ENCODE peak calls at places on chromosomes 13 and 19, in six cellular contexts. One of them, this sample, is unnamed.

GRCh38 chr19:13078897-13079541 is 23.6 kb downstream of the LYL1 start:
- DNase-seq in H1: no peak
- DNase-seq in GM12878: no peak
- DNase-seq in K562: peak
- DNase-seq in HepG2: no peak
- DNase-seq in SK-N-SH: no peak
- DNase-seq in this sample: peak

GRCh38 chr19:56393119-56394012 is at the start of gene ZNF582:
- DNase-seq in K562: peak
- DNase-seq in HepG2: peak
- DNase-seq in GM12878: peak
- DNase-seq in H1: peak
- DNase-seq in SK-N-SH: peak
- DNase-seq in this sample: peak

GRCh38 chr19:38164526-38164925 is 59.5 kb downstream of the DPF1 start:
- DNase-seq in K562: no peak
- DNase-seq in H1: no peak
- DNase-seq in GM12878: no peak
- DNase-seq in HepG2: no peak
- DNase-seq in SK-N-SH: no peak
- DNase-seq in this sample: no peak

GRCh38 chr19:13842294-13843103 is 34.4 kb upstream of the NANOS3 start:
- DNase-seq in SK-N-SH: peak
- DNase-seq in H1: no peak
- DNase-seq in GM12878: no peak
- DNase-seq in K562: peak
- DNase-seq in HepG2: no peak
- DNase-seq in this sample: peak

GRCh38 chr19:50512999-50513745 is 541 bp downstream of the ASPDH start:
- DNase-seq in K562: no peak
- DNase-seq in GM12878: no peak
- DNase-seq in H1: no peak
- DNase-seq in SK-N-SH: no peak
- DNase-seq in HepG2: no peak
- DNase-seq in this sample: no peak

GRCh38 chr13:40109324-40109958 is 454.0 kb downstream of the COG6 start:
- DNase-seq in H1: no peak
- DNase-seq in HepG2: no peak
- DNase-seq in SK-N-SH: no peak
- DNase-seq in GM12878: no peak
- DNase-seq in K562: no peak
- DNase-seq in this sample: no peak

GRCh38 chr13:37481858-37482227 is 116.7 kb downstream of the POSTN start:
- DNase-seq in SK-N-SH: no peak
- DNase-seq in K562: no peak
- DNase-seq in GM12878: no peak
- DNase-seq in H1: no peak
- DNase-seq in HepG2: no peak
- DNase-seq in this sample: no peak

GRCh38 chr19:34316741-34317241 is 48.2 kb upstream of the GPI start:
- DNase-seq in HepG2: no peak
- DNase-seq in K562: peak
- DNase-seq in GM12878: no peak
- DNase-seq in SK-N-SH: no peak
- DNase-seq in H1: no peak
- DNase-seq in this sample: no peak

GRCh38 chr13:60757481-60757880 is 360.5 kb downstream of the TDRD3 start:
- DNase-seq in GM12878: no peak
- DNase-seq in HepG2: no peak
- DNase-seq in K562: no peak
- DNase-seq in SK-N-SH: no peak
- DNase-seq in H1: no peak
- DNase-seq in this sample: no peak

GRCh38 chr13:60756306-60756705 is 359.3 kb downstream of the TDRD3 start:
- DNase-seq in SK-N-SH: no peak
- DNase-seq in K562: no peak
- DNase-seq in H1: no peak
- DNase-seq in HepG2: no peak
- DNase-seq in GM12878: no peak
- DNase-seq in this sample: no peak

GRCh38 chr13:60754211-60754610 is 357.2 kb downstream of the TDRD3 start:
- DNase-seq in K562: no peak
- DNase-seq in SK-N-SH: no peak
- DNase-seq in H1: no peak
- DNase-seq in GM12878: no peak
- DNase-seq in HepG2: no peak
- DNase-seq in this sample: peak

GRCh38 chr13:60754691-60755090 is 357.7 kb downstream of the TDRD3 start:
- DNase-seq in SK-N-SH: no peak
- DNase-seq in HepG2: no peak
- DNase-seq in GM12878: no peak
- DNase-seq in H1: no peak
- DNase-seq in K562: no peak
- DNase-seq in this sample: no peak

GRCh38 chr13:60755380-60756163 is 358.6 kb downstream of the TDRD3 start:
- DNase-seq in K562: no peak
- DNase-seq in SK-N-SH: no peak
- DNase-seq in HepG2: no peak
- DNase-seq in GM12878: no peak
- DNase-seq in H1: no peak
- DNase-seq in this sample: no peak
- TF ChIP-seq POLR2AphosphoS5 in K562: no peak
- TF ChIP-seq POLR2AphosphoS5 in SK-N-SH: no peak
- TF ChIP-seq POLR2AphosphoS5 in HepG2: no peak
- TF ChIP-seq POLR2AphosphoS5 in GM12878: no peak
- TF ChIP-seq POLR2AphosphoS5 in H1: no peak
- TF ChIP-seq POLR2AphosphoS5 in this sample: no peak

GRCh38 chr13:65605386-65605785 is 1624.8 kb downstream of the PCDH9 start:
- DNase-seq in SK-N-SH: no peak
- DNase-seq in GM12878: no peak
- DNase-seq in HepG2: no peak
- DNase-seq in K562: no peak
- DNase-seq in H1: no peak
- DNase-seq in this sample: no peak
- TF ChIP-seq GABPA in SK-N-SH: no peak
- TF ChIP-seq GABPA in GM12878: no peak
- TF ChIP-seq GABPA in HepG2: no peak
- TF ChIP-seq GABPA in K562: no peak
- TF ChIP-seq GABPA in H1: no peak
- TF ChIP-seq GABPA in this sample: no peak

DNA sequence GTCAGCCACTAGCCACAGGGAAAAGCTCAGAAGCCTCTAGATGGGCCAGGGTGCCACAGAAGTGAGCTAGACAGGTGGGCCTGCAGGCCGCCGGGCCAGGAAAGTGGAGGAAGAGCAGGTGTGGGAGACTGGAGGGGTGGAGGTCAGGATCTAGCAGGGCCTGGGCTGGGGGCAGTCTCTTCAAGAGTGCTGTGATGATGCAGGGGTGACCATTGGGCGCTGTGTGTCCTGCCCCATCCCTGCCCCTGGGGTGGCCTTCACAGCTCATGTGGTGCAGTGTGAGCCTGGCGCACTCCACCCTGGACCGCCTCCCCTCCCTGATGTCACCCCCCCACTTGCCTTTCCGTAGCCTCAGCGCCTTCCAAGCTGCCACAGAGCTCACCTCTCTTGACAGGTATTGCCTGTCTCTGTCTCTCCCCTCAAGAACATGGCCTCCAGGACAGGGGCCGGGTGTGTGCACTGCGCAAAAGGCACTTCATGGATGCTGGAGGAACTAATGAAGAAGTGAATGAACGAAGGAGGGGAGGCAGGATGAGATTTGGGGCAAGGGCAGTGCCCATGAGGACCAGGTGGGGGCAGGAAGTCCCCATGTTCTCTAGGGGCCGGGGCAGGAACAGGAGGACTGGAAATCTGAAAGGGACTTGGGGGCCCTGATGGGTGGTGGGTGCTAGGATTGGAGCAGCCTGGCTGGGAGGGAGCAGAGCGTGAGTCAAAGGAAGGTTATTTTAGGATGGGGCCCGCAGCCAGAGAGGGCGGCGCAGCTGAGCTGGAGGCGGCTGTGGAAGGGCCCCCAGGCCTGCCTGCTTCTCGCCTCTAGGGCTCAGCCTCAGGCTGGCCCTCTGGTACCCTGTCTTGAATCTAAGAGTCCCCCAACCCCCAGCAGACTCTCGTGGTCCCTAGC is 6.6 kb downstream of the SSBP4 start:
- DNase-seq in K562: no peak
- DNase-seq in H1: no peak
- DNase-seq in GM12878: no peak
- DNase-seq in HepG2: no peak
- DNase-seq in SK-N-SH: no peak
- DNase-seq in this sample: no peak
- TF ChIP-seq CTCF in K562: peak
- TF ChIP-seq CTCF in H1: peak
- TF ChIP-seq CTCF in GM12878: no peak
- TF ChIP-seq CTCF in HepG2: no peak
- TF ChIP-seq CTCF in SK-N-SH: no peak
- TF ChIP-seq CTCF in this sample: no peak

DNA sequence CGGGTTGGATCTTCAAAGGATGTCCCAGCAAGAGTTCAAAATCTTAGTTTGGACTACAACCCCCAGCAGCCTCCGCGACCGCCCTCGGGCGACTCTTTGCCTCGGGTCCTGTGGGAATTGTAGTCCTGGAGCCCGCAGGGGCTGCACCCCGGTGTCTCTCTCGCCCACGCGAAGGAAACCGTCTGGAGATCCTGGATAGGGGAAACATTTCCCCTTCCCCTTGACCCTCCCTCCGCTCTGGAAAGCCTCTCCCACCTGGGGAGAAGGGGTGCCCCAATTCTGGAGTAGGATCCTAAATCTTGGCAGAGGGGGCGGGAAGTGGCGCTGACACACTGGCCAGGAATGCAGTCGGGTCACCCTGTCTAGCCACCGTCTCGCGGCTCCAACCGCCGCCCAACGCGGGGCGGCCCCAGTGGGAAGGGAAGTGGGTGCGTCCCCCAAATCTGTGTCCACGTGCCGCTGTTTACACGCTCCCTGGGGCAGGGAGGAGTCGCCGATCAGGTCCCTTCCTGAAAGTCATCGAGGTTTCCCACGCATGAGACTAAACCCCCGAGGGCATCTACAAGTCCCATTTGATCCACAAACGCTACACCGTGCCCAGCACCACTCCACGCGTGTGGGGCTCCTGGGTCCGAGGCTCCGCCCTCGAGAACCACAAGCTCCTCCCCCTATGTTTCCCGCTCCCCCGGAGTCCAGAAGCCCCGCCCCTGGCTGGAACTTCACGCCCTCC is 731 bp upstream of the PPP1R13L start:
- DNase-seq in HepG2: peak
- DNase-seq in GM12878: peak
- DNase-seq in SK-N-SH: peak
- DNase-seq in K562: peak
- DNase-seq in H1: no peak
- DNase-seq in this sample: peak
- TF ChIP-seq POLR2AphosphoS5 in HepG2: peak
- TF ChIP-seq POLR2AphosphoS5 in GM12878: no peak
- TF ChIP-seq POLR2AphosphoS5 in SK-N-SH: no peak
- TF ChIP-seq POLR2AphosphoS5 in K562: no peak
- TF ChIP-seq POLR2AphosphoS5 in H1: no peak
- TF ChIP-seq POLR2AphosphoS5 in this sample: peak

This sample was measured in HL-60.